ENCODE peak calls at places on chromosomes 16 and 17, in eight cellular contexts. U is GM23338, N is mammary epithelial cell, V is fibroblast of lung, S is H1, F is A673, C is HCT116, K is PC-9. I is an unnamed sample.
A peak's percentile ranks its signal among the peaks of the same experiment; 100 is the strongest.

GRCh38 chr16:74740795-74741304 is 33.8 kb downstream of the FA2H start:
- DNase-seq in U (no peak), S (no peak), N (peak; percentile 83), K (peak; percentile 83), V (peak; percentile 41), F (no peak), C (peak; percentile 75), I (no peak)

GRCh38 chr17:18990331-18990730 is 14.2 kb downstream of the FAM83G start:
- DNase-seq in N (no peak), K (no peak), U (no peak), F (no peak), V (no peak), C (no peak), S (no peak), I (no peak)

GRCh38 chr16:84116720-84117481 is at the start of gene MBTPS1:
- DNase-seq in N (peak; percentile 98), V (peak; percentile 95), C (peak; percentile 98), S (peak; percentile 91), F (peak; percentile 99), K (peak; percentile 99), U (peak; percentile 98), I (peak; percentile 100)

GRCh38 chr17:62722625-62723024 is 85.5 kb downstream of the MARCHF10 start:
- DNase-seq in C (no peak), N (no peak), U (no peak), V (no peak), K (no peak), F (no peak), S (no peak), I (no peak)

GRCh38 chr17:39209317-39210092 is 9.4 kb downstream of the RPL19 start:
- DNase-seq in C (no peak), N (no peak), K (no peak), F (peak; percentile 71), V (peak; percentile 77), S (no peak), U (peak; percentile 77), I (peak; percentile 57)

GRCh38 chr16:67068212-67068753 is 39.3 kb downstream of the CBFB start:
- DNase-seq in K (no peak), C (no peak), U (no peak), V (no peak), S (no peak), N (no peak), F (no peak), I (no peak)

GRCh38 chr16:67871256-67871655 is 1.6 kb upstream of the EDC4 start:
- DNase-seq in N (no peak), K (no peak), C (no peak), S (no peak), F (no peak), V (no peak), U (no peak), I (no peak)

GRCh38 chr16:77556203-77556602 is 121.4 kb upstream of the ADAMTS18 start:
- DNase-seq in F (no peak), K (no peak), V (peak; percentile 48), N (no peak), S (no peak), C (no peak), U (peak; percentile 53), I (peak; percentile 60)

GRCh38 chr16:67942200-67942509 is 1.8 kb downstream of the LCAT start:
- DNase-seq in N (no peak), K (peak; percentile 38), F (peak; percentile 37), C (no peak), U (peak; percentile 86), V (no peak), S (peak; percentile 49), I (peak; percentile 73)

GRCh38 chr17:64413505-64413904 is 22.8 kb upstream of the PECAM1 start:
- DNase-seq in U (peak; percentile 13), K (no peak), N (no peak), V (no peak), S (no peak), C (no peak), F (no peak), I (no peak)

GRCh38 chr16:62014534-62014933 is 21.7 kb downstream of the CDH8 start:
- DNase-seq in U (no peak), F (no peak), N (no peak), S (no peak), K (no peak), C (no peak), V (no peak), I (no peak)

GRCh38 chr17:66959641-66960375 is 4.7 kb upstream of the CACNG4 start:
- DNase-seq in K (no peak), S (no peak), V (no peak), N (no peak), C (no peak), F (no peak), U (no peak), I (peak; percentile 34)

GRCh38 chr17:27236710-27237315 is 57.1 kb upstream of the WSB1 start:
- DNase-seq in K (peak; percentile 61), C (peak; percentile 61), S (no peak), N (peak; percentile 52), F (peak; percentile 71), V (peak; percentile 45), U (peak; percentile 82), I (peak; percentile 73)

GRCh38 chr17:80071116-80071980 is 30.0 kb upstream of the GAA start:
- DNase-seq in C (no peak), F (no peak), K (no peak), S (no peak), N (no peak), V (peak; percentile 65), U (no peak), I (no peak)

GRCh38 chr17:81391268-81391963 is 3.8 kb upstream of the BAHCC1 start:
- DNase-seq in N (no peak), K (no peak), S (no peak), C (no peak), F (no peak), U (no peak), V (no peak), I (no peak)

GRCh38 chr16:52469775-52470174 is 77.2 kb downstream of the TOX3 start:
- DNase-seq in N (no peak), U (peak; percentile 54), S (no peak), F (no peak), C (no peak), K (no peak), V (peak; percentile 61), I (no peak)

GRCh38 chr17:63086483-63087185 is 120.6 kb downstream of the TANC2 start:
- DNase-seq in S (no peak), C (no peak), F (no peak), K (no peak), N (no peak), V (peak; percentile 39), U (no peak), I (no peak)

GRCh38 chr17:19313746-19314651 is 48.5 kb downstream of the B9D1 start:
- DNase-seq in S (no peak), F (no peak), U (no peak), C (no peak), N (peak; percentile 37), V (no peak), K (no peak), I (no peak)

GRCh38 chr17:55451203-55451641 is 29.6 kb upstream of the MMD start:
- DNase-seq in K (no peak), N (no peak), U (no peak), C (no peak), V (peak; percentile 76), S (no peak), F (peak; percentile 95), I (no peak)

GRCh38 chr16:67459066-67459857 is 21.7 kb downstream of the ATP6V0D1 start:
- DNase-seq in K (no peak), U (no peak), F (no peak), C (no peak), S (no peak), V (no peak), N (no peak), I (no peak)

GRCh38 chr17:36183001-36183810 is 6.8 kb upstream of the TBC1D3B start:
- DNase-seq in V (peak; percentile 78), S (no peak), U (peak; percentile 92), C (peak; percentile 39), K (peak; percentile 28), F (peak; percentile 45), N (peak; percentile 66), I (peak; percentile 94)

GRCh38 chr17:78592991-78593329 is 15.8 kb upstream of the DNAH17 start:
- DNase-seq in C (no peak), V (no peak), U (no peak), F (no peak), N (no peak), S (no peak), K (no peak), I (no peak)
- H3K4me1 ChIP-seq in C (peaks cover 19% of the 10 kb centered on the region), V (peaks cover 2% of the 10 kb centered on the region), U (peaks cover 12% of the 10 kb centered on the region), F (peaks cover 22% of the 10 kb centered on the region), N (peaks cover 8% of the 10 kb centered on the region), S (peaks cover 9% of the 10 kb centered on the region), K (peaks cover 67% of the 10 kb centered on the region), I (no peaks in the 10 kb centered on the region)

DNA sequence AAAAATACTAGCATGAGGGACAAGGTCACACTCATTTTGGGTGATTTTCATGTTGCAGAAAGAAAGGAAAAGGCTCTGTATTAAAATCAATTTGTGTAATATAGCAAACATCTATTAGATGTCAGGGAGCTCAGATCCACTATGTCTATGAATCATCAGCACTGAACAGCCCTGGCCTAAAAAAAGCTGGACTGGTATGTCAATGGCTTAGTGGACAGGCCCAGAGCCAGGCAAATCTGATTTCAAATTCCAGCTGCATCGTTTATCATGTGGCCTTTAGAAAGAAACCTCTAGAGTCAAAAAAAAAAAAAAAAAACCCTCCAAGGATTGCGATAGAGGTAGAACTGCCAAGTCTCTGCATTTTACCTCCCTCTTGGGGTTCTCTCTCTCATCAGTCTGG is 5.4 kb downstream of the GAS7 start:
- DNase-seq in K (no peak), U (no peak), S (no peak), C (no peak), F (no peak), N (no peak), V (peak; percentile 64), I (no peak)
- TF ChIP-seq CTCF in K (no peak), U (no peak), S (no peak), C (no peak), F (no peak), N (no peak), V (no peak), I (no peak)

GRCh38 chr17:74918906-74919305 is 4.1 kb downstream of the USH1G start:
- DNase-seq in K (no peak), N (no peak), U (no peak), V (no peak), F (no peak), S (no peak), C (no peak), I (no peak)

GRCh38 chr17:74920679-74921044 is 2.4 kb downstream of the USH1G start:
- DNase-seq in C (no peak), U (peak; percentile 36), V (no peak), N (peak; percentile 13), F (no peak), S (no peak), K (peak; percentile 25), I (no peak)

GRCh38 chr17:74921045-74921681 is 1.9 kb downstream of the USH1G start:
- DNase-seq in K (no peak), U (no peak), S (no peak), V (no peak), C (no peak), N (peak; percentile 27), F (no peak), I (no peak)

GRCh38 chr17:74920306-74920620 is 2.8 kb downstream of the USH1G start:
- DNase-seq in F (no peak), C (no peak), S (no peak), K (no peak), N (no peak), U (no peak), V (no peak), I (no peak)

GRCh38 chr17:74919440-74920305 is 3.4 kb downstream of the USH1G start:
- DNase-seq in N (no peak), K (no peak), F (no peak), C (no peak), U (peak; percentile 82), S (peak; percentile 25), V (no peak), I (peak; percentile 56)
- TF ChIP-seq EZH2 in N (no peak), K (no peak), F (no peak), C (no peak), U (no peak), S (no peak), V (no peak), I (no peak)

GRCh38 chr17:17146791-17147406 is 59.2 kb downstream of the PLD6 start:
- DNase-seq in N (no peak), U (peak; percentile 72), V (peak; percentile 57), C (peak; percentile 15), K (no peak), F (peak; percentile 18), S (no peak), I (peak; percentile 46)
- H3K4me1 ChIP-seq in N (peaks cover 30% of the 10 kb centered on the region), U (no peaks in the 10 kb centered on the region), V (peaks cover 10% of the 10 kb centered on the region), C (peaks cover 21% of the 10 kb centered on the region), K (no peaks in the 10 kb centered on the region), F (peaks cover 8% of the 10 kb centered on the region), S (no peaks in the 10 kb centered on the region), I (no peaks in the 10 kb centered on the region)